ENCODE peak calls at places on chromosome 11, in five cellular contexts. K is heart left ventricle, J is Peyer's patch, Z is adrenal gland, W is BJ. Q is an unnamed sample.

GRCh38 chr11:28547395-28547794 is 439.2 kb downstream of the METTL15 start:
- DNase-seq in Z (no peak), K (no peak), W (no peak), J (no peak), Q (no peak)

GRCh38 chr11:125367710-125368109 is 128.4 kb downstream of the FEZ1 start:
- DNase-seq in Z (no peak), J (no peak), K (no peak), W (no peak), Q (no peak)

GRCh38 chr11:21205205-21205604 is 535.8 kb downstream of the NELL1 start:
- DNase-seq in W (no peak), K (no peak), J (no peak), Z (no peak), Q (no peak)

GRCh38 chr11:119488256-119488995 is 65.5 kb upstream of the THY1 start:
- DNase-seq in W (no peak), K (no peak), J (no peak), Z (peak; percentile 4), Q (no peak)

GRCh38 chr11:67316882-67317364 is 13.6 kb downstream of the SSH3 start:
- DNase-seq in Z (no peak), W (no peak), K (no peak), J (no peak), Q (no peak)

GRCh38 chr11:107741044-107741823 is 29.4 kb upstream of the SLN start:
- DNase-seq in Z (no peak), K (no peak), W (no peak), J (no peak), Q (no peak)

GRCh38 chr11:75771646-75772410 is 3.2 kb downstream of the DGAT2 start:
- DNase-seq in K (no peak), Z (no peak), W (peak; percentile 11), J (no peak), Q (no peak)

GRCh38 chr11:126519653-126520573 is 164.4 kb downstream of the ST3GAL4 start:
- DNase-seq in W (no peak), Z (no peak), J (no peak), K (no peak), Q (no peak)

GRCh38 chr11:108592591-108593213 is 866 bp downstream of the EXPH5 start:
- DNase-seq in K (no peak), J (peak; percentile 16), W (no peak), Z (peak; percentile 25), Q (no peak)

DNA sequence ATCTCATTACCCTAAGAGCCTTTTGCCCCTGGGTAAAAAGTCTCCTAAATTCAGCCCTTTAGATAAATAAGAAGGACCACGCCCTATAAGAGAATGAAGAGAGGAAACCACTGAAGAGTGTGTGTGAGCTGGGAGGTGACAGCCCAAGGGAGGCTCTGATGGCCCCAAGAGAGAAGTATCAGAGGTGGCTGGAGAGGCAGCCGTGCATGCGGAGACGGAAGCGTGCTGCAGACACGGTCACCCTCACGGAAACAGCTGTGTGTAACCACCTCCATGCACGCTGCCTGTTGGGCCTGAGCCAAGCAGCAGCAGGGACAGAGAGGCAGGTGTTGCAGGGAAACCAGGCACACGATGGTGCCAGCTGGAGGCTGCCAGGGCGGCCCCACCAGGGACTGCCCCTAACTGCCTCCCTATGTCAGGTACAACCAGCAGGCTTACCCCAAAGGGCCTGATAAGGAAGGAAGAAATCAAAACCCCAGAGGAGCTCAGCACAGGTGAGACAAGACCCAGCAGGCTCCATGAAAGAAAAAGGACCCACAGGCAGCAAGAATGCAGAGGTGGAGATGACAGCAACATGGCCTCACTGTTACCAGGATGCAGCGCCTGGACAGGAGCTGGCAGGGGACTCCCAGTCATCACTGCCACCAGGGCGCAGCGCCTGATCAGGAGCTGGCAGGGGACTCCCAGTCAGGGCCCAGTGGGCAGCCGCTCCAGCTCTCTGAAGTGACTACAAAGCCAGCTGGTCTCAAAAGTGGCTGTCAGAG is 7.8 kb downstream of the LARGE2 start:
- DNase-seq in J (peak; percentile 91), Z (peak; percentile 24), K (peak; percentile 42), W (no peak), Q (no peak)
- H3K4me3 ChIP-seq in J (no peak overlapping the region), Z (no peak overlapping the region), K (no peak overlapping the region), W (no peak overlapping the region), Q (no peak overlapping the region)

GRCh38 chr11:10298342-10298741 is 4.3 kb upstream of the SBF2 start:
- DNase-seq in K (no peak), Z (no peak), J (peak; percentile 39), W (no peak), Q (no peak)
- TF ChIP-seq CTCF in K (no peak), Z (no peak), J (no peak), W (peak; percentile 34), Q (peak; percentile 39)

GRCh38 chr11:73201249-73201648 is 16.8 kb upstream of the P2RY2 start:
- DNase-seq in J (no peak), W (no peak), Z (no peak), K (no peak), Q (no peak)
- H3K4me3 ChIP-seq in J (no peak overlapping the region), W (no peak overlapping the region), Z (no peak overlapping the region), K (no peak overlapping the region), Q (no peak overlapping the region)

DNA sequence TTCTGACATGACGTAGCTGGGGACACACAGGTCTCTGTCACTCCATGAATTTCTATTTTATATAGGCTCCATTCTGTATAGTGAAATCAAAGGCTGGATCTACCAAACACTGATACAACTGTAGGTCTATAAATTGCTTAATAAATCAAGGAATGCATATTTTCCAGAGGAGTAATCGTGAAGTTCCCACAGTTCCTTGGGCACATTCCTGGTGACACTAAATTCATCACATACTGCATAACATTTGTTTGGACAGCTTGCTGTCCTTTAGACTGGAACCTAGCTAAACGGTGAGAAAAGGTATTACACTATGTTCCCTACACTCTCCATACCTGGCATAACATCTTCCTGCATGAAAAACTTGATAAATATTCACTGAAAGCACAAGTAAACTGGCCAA is 41.6 kb upstream of the UCP3 start:
- DNase-seq in Z (no peak), W (peak; percentile 26), K (no peak), J (no peak), Q (no peak)
- TF ChIP-seq CTCF in Z (no peak), W (no peak), K (no peak), J (no peak), Q (no peak)

GRCh38 chr11:115219378-115219777 is 284.8 kb downstream of the CADM1 start:
- DNase-seq in Z (no peak), W (no peak), K (no peak), J (no peak), Q (no peak)
- H3K4me3 ChIP-seq in Z (no peak overlapping the region), W (no peak overlapping the region), K (no peak overlapping the region), J (no peak overlapping the region), Q (no peak overlapping the region)

DNA sequence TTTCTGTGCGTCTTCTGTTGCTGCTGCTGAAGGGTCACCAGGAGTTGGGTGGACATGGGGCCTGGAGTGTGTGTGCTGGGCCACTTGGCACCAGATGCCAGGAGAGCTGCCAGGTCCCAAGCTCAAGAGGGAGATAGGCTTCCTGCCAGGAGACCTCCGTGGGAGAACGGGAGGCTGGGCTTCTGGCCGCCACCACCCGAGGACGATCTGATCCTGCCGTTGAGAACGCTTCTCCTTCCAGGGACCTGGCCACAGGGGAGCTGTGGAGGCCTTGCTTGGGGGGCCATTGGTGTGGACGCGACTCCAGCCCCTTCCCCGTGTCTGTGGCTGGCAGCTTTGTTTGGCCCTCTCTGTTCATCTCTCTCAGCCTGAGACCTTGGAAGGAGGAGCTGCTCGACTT is 2.4 kb downstream of the BRSK2 start:
- DNase-seq in K (no peak), J (no peak), W (no peak), Z (no peak), Q (no peak)
- TF ChIP-seq CTCF in K (no peak), J (no peak), W (no peak), Z (no peak), Q (no peak)

DNA sequence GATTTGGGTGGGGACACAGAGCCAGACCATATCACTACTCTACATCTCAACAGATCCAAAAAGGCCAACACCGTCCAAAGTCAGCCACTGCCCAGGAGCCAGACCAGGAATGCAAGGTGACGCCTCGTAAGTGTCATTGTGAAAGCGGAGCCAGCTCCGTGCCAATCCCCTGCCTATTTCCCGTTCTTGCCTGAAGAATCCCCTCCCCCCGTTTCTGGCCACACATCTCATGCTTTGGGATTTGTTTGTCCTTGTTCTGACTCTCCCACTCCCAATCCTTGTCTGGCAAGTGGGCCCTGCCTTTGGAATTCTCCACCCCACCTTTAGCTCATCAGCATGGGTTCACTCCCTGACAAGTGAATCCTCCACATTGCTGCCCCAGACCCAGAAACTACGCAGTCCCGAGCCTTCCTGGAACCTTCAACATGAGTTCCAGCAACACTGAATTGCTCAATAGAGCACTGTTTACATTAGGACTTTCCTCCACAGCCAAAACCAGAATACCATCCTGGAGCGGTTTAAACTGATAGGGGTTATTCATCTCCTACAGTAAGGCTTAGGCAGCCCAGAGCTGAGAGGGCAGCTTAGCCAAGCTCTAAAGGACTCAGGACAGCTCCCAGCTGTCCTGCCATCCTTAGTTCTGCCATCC is 6.0 kb upstream of the SLC35C1 start:
- DNase-seq in W (no peak), J (no peak), Z (no peak), K (no peak), Q (no peak)
- H3K4me3 ChIP-seq in W (no peak overlapping the region), J (no peak overlapping the region), Z (no peak overlapping the region), K (no peak overlapping the region), Q (no peak overlapping the region)

DNA sequence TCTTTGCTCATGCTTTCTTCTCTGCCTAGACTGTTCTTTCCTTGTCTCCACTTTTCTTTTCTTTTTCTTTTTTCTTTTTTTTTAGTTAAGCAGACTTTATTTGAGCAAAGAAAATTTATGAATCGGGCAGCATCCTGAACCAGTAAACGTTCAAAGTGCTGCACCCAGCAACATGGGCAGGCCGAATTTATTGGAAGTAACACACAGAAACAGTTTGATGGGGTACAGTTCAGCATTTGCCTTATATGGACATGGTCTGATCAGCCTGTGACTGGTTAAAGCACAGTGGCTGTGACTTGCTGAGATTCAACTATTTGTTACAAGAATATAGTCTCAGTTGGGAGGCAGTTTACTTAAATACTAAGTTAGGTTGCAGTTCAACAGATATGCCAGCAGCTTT is 16.0 kb downstream of the CD3E start:
- DNase-seq in K (no peak), W (no peak), Z (no peak), J (no peak), Q (no peak)
- TF ChIP-seq CTCF in K (no peak), W (no peak), Z (no peak), J (no peak), Q (no peak)